ENCODE peak calls at places on chromosomes 16 and 17, in four cellular contexts. C is PC-3, S is Karpas-422, H is Caco-2. F is an unnamed sample.

GRCh38 chr17:38844261-38844757 is 9.2 kb downstream of the RPL23 start:
- DNase-seq in H (no peak), S (peak; percentile 72), C (no peak), F (peak; percentile 20)

GRCh38 chr16:11224894-11225676 is 30.9 kb downstream of the SOCS1 start:
- DNase-seq in C (no peak), H (no peak), S (no peak), F (peak; percentile 29)

GRCh38 chr17:11550431-11550830 is 47.8 kb upstream of the DNAH9 start:
- DNase-seq in S (no peak), H (no peak), C (no peak), F (no peak)

GRCh38 chr17:45951403-45951802 is 47.6 kb upstream of the STH start:
- DNase-seq in C (no peak), S (no peak), H (no peak), F (no peak)

GRCh38 chr17:17078832-17079231 is 36.6 kb downstream of the MPRIP start:
- DNase-seq in C (no peak), H (no peak), S (no peak), F (no peak)

GRCh38 chr16:84228321-84228838 is 11.4 kb downstream of the KCNG4 start:
- DNase-seq in H (no peak), S (no peak), C (peak; percentile 77), F (peak; percentile 92)

GRCh38 chr17:61504697-61505096 is 52.5 kb downstream of the TBX4 start:
- DNase-seq in H (no peak), C (peak; percentile 68), S (peak; percentile 11), F (peak; percentile 58)

GRCh38 chr16:4401510-4401909 is 14.9 kb downstream of the CORO7 start:
- DNase-seq in H (no peak), C (no peak), S (no peak), F (no peak)

GRCh38 chr16:89863741-89864391 is 9.5 kb upstream of the TCF25 start:
- DNase-seq in S (peak; percentile 56), C (no peak), H (no peak), F (peak; percentile 77)

GRCh38 chr17:79888811-79889634 is 49.8 kb upstream of the CBX4 start:
- DNase-seq in S (no peak), H (no peak), C (no peak), F (no peak)
- H3K4me3 ChIP-seq in S (no peak overlapping the region), H (no peak overlapping the region), C (no peak overlapping the region), F (no peak overlapping the region)

GRCh38 chr17:82754297-82755208 is 2.7 kb downstream of the TBCD start:
- DNase-seq in S (peak; percentile 73), H (no peak), C (no peak), F (no peak)
- H3K4me3 ChIP-seq in S (peak overlapping the region; percentile 100), H (no peak overlapping the region), C (no peak overlapping the region), F (no peak overlapping the region)

GRCh38 chr17:77888242-77889134 is 70.0 kb upstream of the TNRC6C start:
- DNase-seq in S (no peak), H (no peak), C (no peak), F (no peak)
- H3K4me3 ChIP-seq in S (no peak overlapping the region), H (peak overlapping the region; percentile 38), C (peak overlapping the region; percentile 44), F (peak overlapping the region; percentile 57)

GRCh38 chr16:46972971-46973456 is 460 bp downstream of the DNAJA2 start:
- DNase-seq in S (peak; percentile 75), H (peak; percentile 74), C (peak; percentile 16), F (no peak)

GRCh38 chr16:46974352-46974751 is 878 bp upstream of the DNAJA2 start:
- DNase-seq in H (peak; percentile 14), S (peak; percentile 78), C (no peak), F (no peak)

GRCh38 chr16:46972429-46972970 is 974 bp downstream of the DNAJA2 start:
- DNase-seq in S (peak; percentile 76), H (no peak), C (peak; percentile 30), F (peak; percentile 35)

GRCh38 chr16:46975165-46975564 is 1.7 kb upstream of the DNAJA2 start:
- DNase-seq in H (no peak), S (no peak), C (no peak), F (no peak)

GRCh38 chr16:46973457-46974324 is at the start of gene DNAJA2:
- DNase-seq in H (peak; percentile 94), C (peak; percentile 74), S (peak; percentile 96), F (peak; percentile 87)
- H3K4me3 ChIP-seq in H (peak within 1 kb of the TSS; percentile 77), C (peak within 1 kb of the TSS; percentile 87), S (peak within 1 kb of the TSS; percentile 97), F (peak within 1 kb of the TSS; percentile 89)

GRCh38 chr17:40316571-40317344 is 7.8 kb downstream of the RARA start:
- DNase-seq in H (peak; percentile 83), C (peak; percentile 63), S (no peak), F (peak; percentile 75)
- H3K4me3 ChIP-seq in H (peak overlapping the region; percentile 94), C (peak overlapping the region; percentile 99), S (no peak overlapping the region), F (peak overlapping the region; percentile 15)

DNA sequence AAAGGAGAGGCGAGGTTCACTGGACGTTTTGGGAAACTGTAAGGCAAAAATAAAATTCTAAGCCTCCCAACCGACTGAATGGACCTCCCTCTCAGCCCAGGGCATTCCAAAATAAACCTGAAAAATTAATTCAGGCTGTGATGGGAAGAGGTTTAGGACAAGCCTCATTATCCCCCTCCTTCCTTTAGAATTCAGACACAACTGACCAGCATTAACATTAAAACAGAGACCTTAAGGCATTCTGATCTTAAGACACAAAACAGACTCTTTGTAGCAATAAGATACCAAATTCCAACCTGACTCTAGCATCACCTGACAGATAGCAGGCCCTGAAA is 298 bp upstream of the LDHD start:
- DNase-seq in C (no peak), S (no peak), H (no peak), F (no peak)
- H3K4me3 ChIP-seq in C (peak overlapping the region; percentile 61), S (no peak overlapping the region), H (no peak overlapping the region), F (no peak overlapping the region)